ENCODE peak calls at places on chromosomes 6 and 20, in five cellular contexts. G is GM12878, H is SK-N-SH, F is HepG2, K is K562. W is an unnamed sample.

GRCh38 chr6:1572892-1573291 is 36.8 kb upstream of the FOXC1 start:
- DNase-seq in G (no peak), F (no peak), H (no peak), K (no peak), W (no peak)

GRCh38 chr20:4272225-4272624 is 256.9 kb upstream of the RNF24 start:
- DNase-seq in H (no peak), F (no peak), G (no peak), K (no peak), W (no peak)

GRCh38 chr6:1229301-1229700 is 82.6 kb upstream of the FOXQ1 start:
- DNase-seq in F (no peak), G (no peak), H (no peak), K (no peak), W (no peak)

GRCh38 chr20:9617062-9617461 is 102.7 kb downstream of the LAMP5 start:
- DNase-seq in G (no peak), F (peak), K (peak), H (peak), W (peak)

GRCh38 chr20:43658068-43658722 is 8.7 kb upstream of the MYBL2 start:
- DNase-seq in F (peak), H (no peak), G (no peak), K (peak), W (peak)

GRCh38 chr6:156585859-156586258 is 191.3 kb upstream of the ARID1B start:
- DNase-seq in F (no peak), H (no peak), G (no peak), K (peak), W (no peak)

GRCh38 chr20:50305636-50306477 is 115.2 kb downstream of the CEBPB start:
- DNase-seq in K (no peak), G (no peak), H (peak), F (peak), W (no peak)

GRCh38 chr20:13494019-13494418 is 144.7 kb downstream of the TASP1 start:
- DNase-seq in F (no peak), H (no peak), G (no peak), K (no peak), W (no peak)

GRCh38 chr6:43911625-43912577 is 141.9 kb downstream of the VEGFA start:
- DNase-seq in K (no peak), F (peak), G (no peak), H (no peak), W (no peak)

GRCh38 chr6:61606500-61606899 is 679.5 kb downstream of the KHDRBS2 start:
- DNase-seq in G (no peak), F (no peak), H (no peak), K (no peak), W (no peak)

GRCh38 chr6:27254566-27254965 is 7.1 kb downstream of the PRSS16 start:
- DNase-seq in H (no peak), G (no peak), F (no peak), K (no peak), W (no peak)

GRCh38 chr6:141483561-141484061 is 649.1 kb upstream of the GJE1 start:
- DNase-seq in G (peak), K (no peak), H (no peak), F (no peak), W (no peak)

GRCh38 chr6:123838612-123839279 is 35.1 kb downstream of the NKAIN2 start:
- DNase-seq in G (no peak), K (no peak), F (no peak), H (no peak), W (peak)

GRCh38 chr6:33197431-33198048 is 2.9 kb downstream of the RXRB start:
- DNase-seq in H (peak), F (peak), G (no peak), K (peak), W (peak)

GRCh38 chr20:23340524-23340923 is 10.1 kb upstream of the NXT1 start:
- DNase-seq in G (no peak), H (peak), K (peak), F (peak), W (peak)

GRCh38 chr6:15501806-15502450 is 160.9 kb downstream of the DTNBP1 start:
- DNase-seq in K (no peak), G (no peak), H (no peak), F (no peak), W (no peak)

GRCh38 chr6:15352884-15353283 is 107.0 kb downstream of the JARID2 start:
- DNase-seq in K (no peak), F (no peak), H (no peak), G (no peak), W (no peak)

GRCh38 chr6:113696960-113697359 is 160.2 kb upstream of the MARCKS start:
- DNase-seq in F (no peak), H (no peak), G (no peak), K (no peak), W (no peak)

DNA sequence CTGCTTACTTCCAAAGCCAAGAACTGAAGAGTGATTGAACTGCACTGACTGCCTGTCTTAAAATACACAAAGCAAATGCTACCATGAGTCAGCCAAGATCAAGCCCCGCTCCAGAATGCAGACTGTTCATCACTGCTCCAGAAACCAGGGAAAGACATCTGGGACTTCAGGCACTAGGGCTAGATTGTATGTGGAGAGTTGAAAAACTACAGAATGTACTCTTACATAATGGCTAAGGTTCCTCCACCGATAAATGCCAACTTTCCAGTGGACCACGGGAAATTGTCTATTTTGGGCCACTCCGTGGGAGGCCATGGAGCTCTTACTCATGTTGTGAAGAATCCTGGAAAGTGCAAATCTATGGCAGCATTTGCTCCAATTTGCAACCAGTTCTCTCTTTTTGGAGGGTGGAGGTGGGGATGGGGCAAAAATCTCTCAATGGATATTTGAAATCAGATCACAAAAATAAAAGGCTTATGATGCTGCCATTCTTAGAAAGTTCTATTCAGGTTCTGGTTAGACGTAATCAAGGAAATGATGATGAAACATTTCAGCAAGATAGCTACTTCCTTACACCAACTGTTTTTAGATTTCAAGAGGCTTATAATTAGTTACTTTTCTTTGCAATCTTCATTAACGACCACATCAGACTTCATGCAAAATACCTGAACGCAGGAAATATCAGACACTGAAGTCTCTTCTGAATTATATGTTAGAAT is 11.8 kb upstream of the CAP2 start:
- DNase-seq in F (no peak), H (no peak), G (no peak), K (no peak), W (no peak)
- TF ChIP-seq FOXM1 in F (no peak), H (no peak), G (no peak), K (no peak), W (no peak)

DNA sequence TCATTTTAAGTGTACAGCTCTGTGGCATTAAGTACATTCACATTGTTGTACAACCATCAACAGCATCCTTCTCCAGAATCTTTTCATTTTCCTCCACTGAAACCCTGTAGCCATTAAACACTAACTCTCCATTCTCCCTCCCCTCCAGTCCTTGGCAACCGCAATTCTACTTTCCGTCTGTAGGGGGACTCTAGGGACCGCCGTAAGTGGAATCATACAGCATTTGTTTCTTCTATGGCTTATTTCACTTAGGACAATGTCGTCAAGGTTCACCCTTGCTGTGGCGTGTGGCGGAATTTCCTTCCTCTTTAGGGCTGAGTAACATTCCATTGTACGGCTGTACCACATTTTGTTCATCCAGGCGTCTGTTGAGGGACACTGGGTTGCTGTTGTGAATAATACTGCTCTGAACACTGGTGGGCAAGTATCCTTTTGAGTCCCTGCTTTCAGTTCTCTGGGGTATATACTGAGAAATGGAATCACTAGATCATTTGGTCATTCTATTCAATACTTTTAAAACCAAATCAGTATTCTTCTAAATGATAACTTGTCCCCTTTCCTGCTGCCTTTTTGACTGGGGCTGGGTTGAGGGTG is 50.7 kb downstream of the PPP1R3G start:
- DNase-seq in H (peak), G (no peak), K (peak), F (peak), W (no peak)
- TF ChIP-seq FOXM1 in H (no peak), G (no peak), K (no peak), F (no peak), W (no peak)

GRCh38 chr20:21353236-21353635 is 44.1 kb downstream of the NKX2-4 start:
- DNase-seq in G (no peak), K (no peak), H (no peak), F (no peak), W (no peak)
- TF ChIP-seq FOXM1 in G (no peak), K (no peak), H (no peak), F (no peak), W (no peak)

GRCh38 chr6:150599199-150600002 is at the start of gene PLEKHG1:
- DNase-seq in H (peak), K (peak), F (no peak), G (no peak), W (peak)
- TF ChIP-seq FOXM1 in H (no peak), K (no peak), F (no peak), G (no peak), W (peak)

GRCh38 chr6:128276311-128276710 is 244.1 kb downstream of the PTPRK start:
- DNase-seq in F (no peak), K (no peak), H (no peak), G (no peak), W (no peak)

GRCh38 chr6:128280066-128280465 is 240.3 kb downstream of the PTPRK start:
- DNase-seq in H (no peak), K (no peak), G (no peak), F (no peak), W (no peak)

GRCh38 chr6:128277379-128277778 is 243.0 kb downstream of the PTPRK start:
- DNase-seq in K (no peak), H (no peak), F (no peak), G (no peak), W (no peak)

GRCh38 chr6:128280960-128281359 is 239.4 kb downstream of the PTPRK start:
- DNase-seq in K (no peak), H (no peak), G (no peak), F (peak), W (no peak)

DNA sequence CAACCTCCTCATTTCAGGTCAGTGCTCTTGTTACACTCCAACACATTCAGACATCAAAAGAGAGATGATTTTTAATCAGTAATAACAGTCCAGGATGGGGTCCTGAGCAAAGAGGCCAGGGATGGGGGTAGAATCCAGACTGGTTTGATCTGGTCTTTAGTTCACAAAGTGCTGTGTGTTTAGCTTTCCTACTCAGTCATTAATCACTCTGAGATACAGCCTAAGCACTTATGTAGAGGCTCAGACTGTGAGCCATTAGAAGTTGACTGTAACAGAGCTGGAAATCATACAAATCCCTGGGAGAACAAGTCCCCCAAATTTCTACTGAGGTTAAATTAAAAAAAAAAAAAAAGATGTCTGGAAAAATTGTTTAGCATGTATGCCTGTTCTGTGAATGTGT is 241.5 kb downstream of the PTPRK start:
- DNase-seq in K (no peak), G (no peak), F (no peak), H (no peak), W (peak)
- TF ChIP-seq FOXM1 in K (no peak), G (no peak), F (no peak), H (no peak), W (no peak)

GRCh38 chr6:40972190-40972589 is 66.8 kb downstream of the UNC5CL start:
- DNase-seq in K (no peak), H (no peak), F (no peak), G (no peak), W (no peak)

GRCh38 chr6:40968620-40969145 is 70.3 kb downstream of the UNC5CL start:
- DNase-seq in F (no peak), K (no peak), G (no peak), H (no peak), W (no peak)

GRCh38 chr6:40977085-40977484 is 61.9 kb downstream of the UNC5CL start:
- DNase-seq in G (no peak), K (no peak), H (no peak), F (no peak), W (no peak)

GRCh38 chr6:40972814-40973213 is 66.2 kb downstream of the UNC5CL start:
- DNase-seq in K (no peak), G (no peak), H (no peak), F (peak), W (no peak)

DNA sequence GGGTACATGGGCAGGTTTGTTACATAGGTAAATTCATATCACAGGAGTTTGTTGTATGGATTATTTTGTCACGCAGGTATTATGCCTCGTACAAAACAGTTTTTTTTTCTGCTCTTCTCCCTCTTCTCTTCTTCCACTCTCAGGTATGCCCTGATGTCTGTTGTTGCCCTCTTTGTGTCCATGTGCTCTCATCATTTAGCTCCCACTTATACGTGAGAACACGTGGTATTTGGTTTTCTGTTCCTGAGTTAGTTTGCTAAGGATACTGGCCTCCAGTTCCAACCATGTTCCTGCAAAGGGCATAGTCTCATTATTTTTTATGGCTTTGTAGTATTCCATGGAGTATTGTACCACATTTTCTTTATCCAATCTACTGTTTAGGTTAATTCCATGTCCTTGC is 65.7 kb downstream of the UNC5CL start:
- DNase-seq in H (no peak), K (no peak), G (no peak), F (no peak), W (no peak)
- TF ChIP-seq FOXM1 in H (no peak), K (no peak), G (no peak), F (no peak), W (no peak)

GRCh38 chr6:32152414-32153251 is 894 bp upstream of the PRRT1 start:
- DNase-seq in F (no peak), G (no peak), H (peak), K (peak), W (peak)
- TF ChIP-seq FOXM1 in F (no peak), G (no peak), H (no peak), K (no peak), W (no peak)

DNA sequence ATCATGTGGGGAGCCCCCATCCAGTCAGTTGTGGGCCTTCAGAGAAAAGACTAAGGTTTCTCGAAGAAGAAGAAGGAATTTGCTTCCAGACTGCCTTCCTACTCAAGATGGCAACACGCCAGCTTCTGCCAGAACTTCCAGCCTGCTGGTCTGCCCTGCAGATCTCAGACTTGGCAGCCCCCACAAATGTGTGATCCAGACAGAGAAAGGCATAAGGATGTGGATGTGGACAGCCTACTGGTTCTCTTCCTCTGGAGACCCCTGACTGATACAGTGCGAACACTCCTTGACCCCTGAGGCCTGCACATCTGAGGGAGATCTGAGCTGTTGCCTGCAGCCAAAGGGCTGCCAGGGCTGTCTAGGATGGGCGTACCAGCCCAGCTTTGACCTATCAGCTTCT is 8.6 kb downstream of the GABRR1 start:
- DNase-seq in H (no peak), K (no peak), F (no peak), G (no peak), W (no peak)
- TF ChIP-seq FOXM1 in H (no peak), K (no peak), F (no peak), G (no peak), W (no peak)

W was measured in HEK293T.